ENCODE peak calls at places on chromosome 9, in seven cellular contexts. U, B, P, A, H, O and F are unnamed samples. For H3K36me3, the result is how much of the 10 kb centered on the place peaks cover.

GRCh38 chr9:75047506-75047905 is 19.4 kb upstream of the CARNMT1 start:
- DNase-seq in O (no peak), U (no peak), A (no peak), B (no peak), H (no peak), P (no peak), F (no peak)

GRCh38 chr9:33446507-33447403 is 638 bp downstream of the AQP3 start:
- DNase-seq in O (no peak), P (no peak), B (no peak), H (peak), A (peak), U (peak), F (peak)

GRCh38 chr9:117290809-117291208 is 124.0 kb downstream of the ASTN2 start:
- DNase-seq in H (no peak), B (no peak), O (no peak), P (no peak), U (no peak), A (no peak), F (peak)

GRCh38 chr9:70948744-70949143 is 172.7 kb downstream of the TRPM3 start:
- DNase-seq in U (no peak), A (no peak), O (no peak), H (no peak), B (no peak), P (no peak), F (no peak)

GRCh38 chr9:30362368-30362767 is 2022.1 kb upstream of the ACO1 start:
- DNase-seq in U (no peak), A (no peak), P (no peak), B (no peak), H (no peak), O (peak), F (no peak)

GRCh38 chr9:135078361-135078821 is 9.1 kb upstream of the OLFM1 start:
- DNase-seq in P (no peak), O (no peak), H (peak), U (no peak), B (peak), A (no peak), F (no peak)

GRCh38 chr9:136671646-136672430 is 9.1 kb downstream of the EGFL7 start:
- DNase-seq in H (peak), B (no peak), O (no peak), A (no peak), P (no peak), U (no peak), F (peak)

GRCh38 chr9:5435912-5436311 is 1.8 kb downstream of the PLGRKT start:
- DNase-seq in A (no peak), P (no peak), H (no peak), O (no peak), B (no peak), U (no peak), F (no peak)

GRCh38 chr9:105063665-105064247 is 135.8 kb upstream of the ABCA1 start:
- DNase-seq in A (no peak), U (no peak), P (no peak), B (no peak), O (no peak), H (no peak), F (no peak)

GRCh38 chr9:130323051-130323757 is 57.6 kb downstream of the HMCN2 start:
- DNase-seq in B (no peak), U (no peak), H (no peak), O (no peak), P (no peak), A (no peak), F (no peak)

GRCh38 chr9:128138001-128138400 is 10.5 kb upstream of the PTGES2 start:
- DNase-seq in O (no peak), U (no peak), P (no peak), B (no peak), A (no peak), H (no peak), F (no peak)

GRCh38 chr9:92642599-92642998 is 27.3 kb downstream of the IPPK start:
- DNase-seq in B (no peak), H (no peak), U (no peak), O (no peak), A (no peak), P (no peak), F (no peak)
- H3K36me3 ChIP-seq in B (half or more), H (half or more), U (under half), O (half or more), A (under half), P (under half), F (half or more)

DNA sequence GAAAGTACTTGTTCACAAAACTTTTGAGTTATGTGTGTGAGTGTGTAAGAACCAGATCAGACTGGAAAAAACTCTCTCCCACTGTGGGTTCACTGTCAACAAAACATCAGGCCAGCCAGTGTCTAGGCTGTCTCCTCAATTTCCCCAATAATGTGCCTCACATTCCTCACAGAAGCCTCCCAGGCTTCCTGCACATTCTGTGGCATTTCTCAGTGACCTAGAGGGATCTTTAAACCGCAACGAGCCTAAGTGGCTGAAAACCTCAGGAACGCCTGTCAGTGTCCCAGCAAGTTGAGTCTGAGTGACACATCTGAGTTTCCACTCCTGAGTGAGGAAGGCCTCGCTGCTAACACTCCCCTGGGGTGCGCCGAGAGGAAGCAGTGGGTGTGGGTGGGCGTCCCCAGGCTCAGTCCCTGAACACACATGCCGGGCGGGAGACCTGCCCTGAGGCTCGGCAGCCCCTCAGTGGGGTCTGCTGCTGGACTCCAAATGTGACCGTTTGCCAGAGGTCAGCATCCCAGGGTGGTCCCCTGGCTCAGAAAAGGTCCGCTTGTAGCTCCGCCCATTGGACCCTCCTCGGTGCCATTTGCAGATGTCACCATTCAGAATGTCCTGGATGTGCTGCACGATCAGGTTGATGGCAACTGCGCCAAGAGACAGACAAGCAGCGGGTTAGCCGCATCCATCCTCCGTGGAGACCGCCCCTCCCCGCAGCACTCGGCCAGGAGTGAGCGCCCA is 6.3 kb downstream of the UCK1 start:
- DNase-seq in B (no peak), U (no peak), A (no peak), P (no peak), O (no peak), H (peak), F (no peak)
- H3K36me3 ChIP-seq in B (half or more), U (half or more), A (under half), P (under half), O (half or more), H (half or more), F (under half)

GRCh38 chr9:21996858-21997257 is 2.3 kb downstream of the CDKN2B-AS1 start:
- DNase-seq in P (no peak), A (no peak), O (no peak), U (no peak), B (no peak), H (no peak), F (no peak)
- H3K36me3 ChIP-seq in P (under half), A (under half), O (under half), U (under half), B (under half), H (under half), F (under half)

GRCh38 chr9:124666642-124667041 is 104.5 kb downstream of the NR6A1 start:
- DNase-seq in P (no peak), A (no peak), H (no peak), O (no peak), U (no peak), B (no peak), F (no peak)
- H3K36me3 ChIP-seq in P (under half), A (under half), H (under half), O (under half), U (under half), B (under half), F (under half)

GRCh38 chr9:79656127-79656526 is 84.4 kb downstream of the TLE4 start:
- DNase-seq in U (no peak), P (no peak), O (no peak), A (no peak), H (no peak), B (no peak), F (no peak)
- H3K36me3 ChIP-seq in U (under half), P (under half), O (under half), A (under half), H (under half), B (under half), F (under half)

GRCh38 chr9:114629563-114630090 is 18.5 kb downstream of the TMEM268 start:
- DNase-seq in U (no peak), P (no peak), A (no peak), O (no peak), B (no peak), H (no peak), F (no peak)
- H3K36me3 ChIP-seq in U (under half), P (under half), A (under half), O (half or more), B (under half), H (under half), F (under half)

GRCh38 chr9:108479989-108480652 is 375.7 kb downstream of the ACTL7B start:
- DNase-seq in H (no peak), B (no peak), U (no peak), A (no peak), O (no peak), P (no peak), F (no peak)
- H3K36me3 ChIP-seq in H (under half), B (under half), U (under half), A (under half), O (under half), P (under half), F (under half)

GRCh38 chr9:131491001-131491710 is 11.6 kb upstream of the POMT1 start:
- DNase-seq in B (no peak), U (no peak), H (no peak), P (no peak), O (no peak), A (no peak), F (no peak)
- H3K36me3 ChIP-seq in B (half or more), U (half or more), H (half or more), P (half or more), O (half or more), A (half or more), F (half or more)

GRCh38 chr9:351916-352315 is 137.3 kb downstream of the DOCK8 start:
- DNase-seq in O (no peak), P (no peak), B (no peak), U (no peak), H (no peak), A (no peak), F (no peak)
- H3K36me3 ChIP-seq in O (under half), P (under half), B (under half), U (under half), H (under half), A (under half), F (under half)

GRCh38 chr9:37499297-37499696 is 13.5 kb downstream of the POLR1E start:
- DNase-seq in H (no peak), B (no peak), O (no peak), U (no peak), P (no peak), A (no peak), F (no peak)

GRCh38 chr9:37496020-37496419 is 10.3 kb downstream of the POLR1E start:
- DNase-seq in O (no peak), B (no peak), A (no peak), U (no peak), P (no peak), H (peak), F (no peak)

GRCh38 chr9:37495571-37495970 is 9.8 kb downstream of the POLR1E start:
- DNase-seq in O (no peak), P (no peak), U (no peak), H (no peak), A (no peak), B (no peak), F (no peak)

GRCh38 chr9:37497320-37497719 is 11.6 kb downstream of the POLR1E start:
- DNase-seq in A (no peak), H (peak), U (no peak), P (no peak), O (no peak), B (no peak), F (no peak)

GRCh38 chr9:37498457-37498856 is 12.7 kb downstream of the POLR1E start:
- DNase-seq in P (no peak), O (no peak), B (no peak), H (peak), A (no peak), U (no peak), F (no peak)
- H3K36me3 ChIP-seq in P (half or more), O (half or more), B (under half), H (half or more), A (under half), U (half or more), F (half or more)